ENCODE peak calls at places on chromosomes 12 and 14, in eight cellular contexts. I, J, B, X, Y, W, L and N are unnamed samples.
A peak's percentile ranks its signal among the peaks of the same experiment; 100 is the strongest.

GRCh38 chr12:110180591-110181005 is 56.4 kb downstream of the IFT81 start:
- DNase-seq in B (peak; percentile 36), X (no peak), Y (no peak), L (no peak), I (peak; percentile 35), J (no peak), W (no peak), N (no peak)

GRCh38 chr12:89135976-89136634 is 216.2 kb downstream of the DUSP6 start:
- DNase-seq in B (no peak), J (no peak), Y (no peak), X (no peak), I (peak; percentile 36), L (no peak), W (no peak), N (no peak)

GRCh38 chr14:91876492-91876891 is 9.2 kb upstream of the TC2N start:
- DNase-seq in I (no peak), B (no peak), W (no peak), L (no peak), Y (no peak), X (no peak), J (no peak), N (no peak)

GRCh38 chr14:101426466-101426865 is 134.8 kb upstream of the DIO3 start:
- DNase-seq in B (no peak), W (no peak), J (no peak), L (no peak), Y (no peak), X (no peak), I (no peak), N (no peak)

GRCh38 chr14:74142523-74142922 is 57.8 kb downstream of the LIN52 start:
- DNase-seq in L (no peak), B (no peak), X (no peak), W (no peak), J (no peak), Y (no peak), I (no peak), N (no peak)

GRCh38 chr14:38553586-38553985 is 297.7 kb upstream of the CLEC14A start:
- DNase-seq in J (peak; percentile 43), Y (peak; percentile 1), B (no peak), X (no peak), I (peak; percentile 76), W (no peak), L (no peak), N (no peak)

GRCh38 chr14:58631720-58632119 is 6.0 kb upstream of the DACT1 start:
- DNase-seq in Y (no peak), J (no peak), I (no peak), B (no peak), X (no peak), L (no peak), W (no peak), N (no peak)

GRCh38 chr14:58662028-58662427 is 24.3 kb downstream of the DACT1 start:
- DNase-seq in B (no peak), W (no peak), Y (peak; percentile 12), L (no peak), J (no peak), X (no peak), I (no peak), N (no peak)

GRCh38 chr12:54262403-54262925 is 17.5 kb downstream of the CBX5 start:
- DNase-seq in J (no peak), X (no peak), I (peak; percentile 37), B (no peak), Y (peak; percentile 82), L (no peak), W (no peak), N (no peak)

GRCh38 chr14:37411079-37411735 is 183.8 kb downstream of the FOXA1 start:
- DNase-seq in W (no peak), I (peak; percentile 2), J (no peak), L (no peak), Y (no peak), X (no peak), B (no peak), N (no peak)

GRCh38 chr14:68683326-68683725 is 109.5 kb downstream of the ZFP36L1 start:
- DNase-seq in J (no peak), I (no peak), B (no peak), W (no peak), X (no peak), Y (peak; percentile 3), L (peak; percentile 72), N (no peak)

GRCh38 chr14:87131879-87132278 is 861.1 kb downstream of the GALC start:
- DNase-seq in W (no peak), Y (peak; percentile 63), J (no peak), X (no peak), L (no peak), I (peak; percentile 52), B (no peak), N (no peak)

GRCh38 chr12:42332301-42332894 is 6.4 kb downstream of the PPHLN1 start:
- DNase-seq in X (no peak), W (no peak), B (peak; percentile 14), L (no peak), Y (peak; percentile 64), I (peak; percentile 64), J (peak; percentile 13), N (peak; percentile 25)

GRCh38 chr12:110931315-110931728 is 10.9 kb upstream of the MYL2 start:
- DNase-seq in X (peak; percentile 58), B (no peak), J (no peak), I (no peak), L (no peak), Y (no peak), W (no peak), N (no peak)

GRCh38 chr12:92753976-92754885 is 51.4 kb downstream of the PLEKHG7 start:
- DNase-seq in I (no peak), J (peak; percentile 98), B (no peak), Y (peak; percentile 12), L (no peak), W (no peak), X (no peak), N (no peak)

GRCh38 chr12:1357171-1357570 is 237.2 kb downstream of the FBXL14 start:
- DNase-seq in X (no peak), J (no peak), Y (peak; percentile 70), B (no peak), I (no peak), L (no peak), W (no peak), N (no peak)

GRCh38 chr12:109650808-109651207 is 62.8 kb upstream of the FAM222A start:
- DNase-seq in L (no peak), J (no peak), Y (no peak), I (no peak), X (no peak), W (no peak), B (no peak), N (no peak)

GRCh38 chr12:92908108-92908507 is 21.0 kb downstream of the EEA1 start:
- DNase-seq in I (no peak), W (no peak), Y (no peak), B (no peak), J (no peak), X (no peak), L (no peak), N (no peak)

GRCh38 chr12:75020068-75020557 is 189.5 kb downstream of the KCNC2 start:
- DNase-seq in W (no peak), I (no peak), X (no peak), J (no peak), L (no peak), B (no peak), Y (peak; percentile 12), N (no peak)